ENCODE peak calls at places on chromosome 15, in five cellular contexts. Q, Y, M, D and S are unnamed samples.

GRCh38 chr15:41024141-41024540 is 70.9 kb downstream of the CHAC1 start:
- DNase-seq in Q (no peak), Y (peak; percentile 66), M (no peak), D (no peak), S (peak; percentile 89)

GRCh38 chr15:53625962-53626845 is 133.3 kb downstream of the WDR72 start:
- DNase-seq in Q (peak; percentile 68), Y (no peak), M (no peak), D (no peak), S (no peak)

GRCh38 chr15:96746621-96747155 is 416.2 kb downstream of the NR2F2 start:
- DNase-seq in Q (peak; percentile 87), Y (no peak), M (peak; percentile 83), D (no peak), S (no peak)

GRCh38 chr15:95247068-95247984 is 1016.0 kb downstream of the MCTP2 start:
- DNase-seq in Q (no peak), Y (peak; percentile 96), M (peak; percentile 49), D (no peak), S (peak; percentile 94)

GRCh38 chr15:33656090-33656670 is 312.1 kb upstream of the CHRM5 start:
- DNase-seq in Q (no peak), Y (no peak), M (no peak), D (no peak), S (no peak)

GRCh38 chr15:41233367-41233771 is 2.3 kb downstream of the CHP1 start:
- DNase-seq in Q (no peak), Y (peak; percentile 86), M (no peak), D (no peak), S (peak; percentile 81)

GRCh38 chr15:72222433-72222832 is 8.6 kb downstream of the PKM start:
- DNase-seq in Q (no peak), Y (peak; percentile 37), M (no peak), D (peak; percentile 52), S (no peak)

GRCh38 chr15:82129769-82130168 is 84.0 kb upstream of the MEX3B start:
- DNase-seq in Q (no peak), Y (peak; percentile 92), M (no peak), D (no peak), S (peak; percentile 96)

GRCh38 chr15:31275331-31276262 is 51.0 kb upstream of the KLF13 start:
- DNase-seq in Q (peak; percentile 0), Y (no peak), M (no peak), D (no peak), S (no peak)

GRCh38 chr15:84747423-84748273 is 744 bp upstream of the ZNF592 start:
- DNase-seq in Q (peak; percentile 84), Y (peak; percentile 69), M (peak; percentile 73), D (peak; percentile 82), S (peak; percentile 66)

DNA sequence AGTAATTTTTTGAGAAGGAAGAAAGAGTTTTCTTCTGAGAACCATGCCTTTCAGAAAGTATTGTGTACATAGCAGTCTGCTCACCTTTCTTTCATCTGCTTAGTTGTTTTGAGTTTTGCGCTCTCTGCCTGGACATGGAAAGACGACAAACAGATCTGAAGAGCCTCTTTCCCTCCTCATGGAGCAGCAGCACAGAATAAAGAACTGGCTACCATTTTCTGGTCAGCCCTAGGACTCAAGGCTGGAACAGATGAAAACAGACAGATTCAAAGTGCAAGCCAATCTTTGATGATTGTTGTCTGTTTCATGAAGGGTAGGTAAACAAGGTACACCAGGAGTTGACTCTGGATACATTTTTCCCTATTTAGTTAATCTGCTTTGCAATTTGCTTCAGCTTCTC is 34.9 kb upstream of the MINAR1 start:
- DNase-seq in Q (no peak), Y (no peak), M (no peak), D (no peak), S (no peak)
- TF ChIP-seq CTCF in Q (no peak), Y (no peak), M (no peak), D (no peak), S (no peak)

GRCh38 chr15:45606413-45606812 is 19.2 kb downstream of the BLOC1S6 start:
- DNase-seq in Q (no peak), Y (peak; percentile 22), M (no peak), D (no peak), S (no peak)

GRCh38 chr15:45616901-45617323 is 17.9 kb upstream of the SQOR start:
- DNase-seq in Q (no peak), Y (peak; percentile 33), M (no peak), D (no peak), S (no peak)

GRCh38 chr15:45606841-45607240 is 19.7 kb downstream of the BLOC1S6 start:
- DNase-seq in Q (no peak), Y (no peak), M (no peak), D (no peak), S (no peak)

GRCh38 chr15:45612790-45613415 is 21.9 kb upstream of the SQOR start:
- DNase-seq in Q (no peak), Y (peak; percentile 65), M (no peak), D (no peak), S (peak; percentile 80)

DNA sequence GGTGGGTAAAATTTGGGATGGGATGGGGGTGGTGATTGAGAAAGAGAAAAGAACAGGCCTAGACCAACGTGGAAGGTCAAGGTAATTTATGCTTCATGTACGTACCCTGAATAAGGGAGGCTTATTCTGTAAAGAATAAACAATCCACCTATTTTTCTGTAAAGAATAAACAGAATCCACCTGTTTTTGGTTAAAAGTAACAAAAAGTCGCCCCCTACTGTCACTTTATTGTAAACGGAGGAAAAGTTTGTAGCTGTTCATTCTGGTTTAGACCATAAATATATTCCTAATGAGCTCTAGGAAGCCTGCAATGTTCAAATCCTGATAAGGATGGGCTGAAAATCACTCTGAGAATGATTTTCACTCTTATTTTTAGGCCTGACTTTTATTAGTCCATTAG is 23.5 kb upstream of the SQOR start:
- DNase-seq in Q (peak; percentile 33), Y (peak; percentile 42), M (peak; percentile 40), D (no peak), S (peak; percentile 49)
- TF ChIP-seq CTCF in Q (peak; percentile 60), Y (peak; percentile 54), M (peak; percentile 62), D (peak; percentile 44), S (peak; percentile 48)

DNA sequence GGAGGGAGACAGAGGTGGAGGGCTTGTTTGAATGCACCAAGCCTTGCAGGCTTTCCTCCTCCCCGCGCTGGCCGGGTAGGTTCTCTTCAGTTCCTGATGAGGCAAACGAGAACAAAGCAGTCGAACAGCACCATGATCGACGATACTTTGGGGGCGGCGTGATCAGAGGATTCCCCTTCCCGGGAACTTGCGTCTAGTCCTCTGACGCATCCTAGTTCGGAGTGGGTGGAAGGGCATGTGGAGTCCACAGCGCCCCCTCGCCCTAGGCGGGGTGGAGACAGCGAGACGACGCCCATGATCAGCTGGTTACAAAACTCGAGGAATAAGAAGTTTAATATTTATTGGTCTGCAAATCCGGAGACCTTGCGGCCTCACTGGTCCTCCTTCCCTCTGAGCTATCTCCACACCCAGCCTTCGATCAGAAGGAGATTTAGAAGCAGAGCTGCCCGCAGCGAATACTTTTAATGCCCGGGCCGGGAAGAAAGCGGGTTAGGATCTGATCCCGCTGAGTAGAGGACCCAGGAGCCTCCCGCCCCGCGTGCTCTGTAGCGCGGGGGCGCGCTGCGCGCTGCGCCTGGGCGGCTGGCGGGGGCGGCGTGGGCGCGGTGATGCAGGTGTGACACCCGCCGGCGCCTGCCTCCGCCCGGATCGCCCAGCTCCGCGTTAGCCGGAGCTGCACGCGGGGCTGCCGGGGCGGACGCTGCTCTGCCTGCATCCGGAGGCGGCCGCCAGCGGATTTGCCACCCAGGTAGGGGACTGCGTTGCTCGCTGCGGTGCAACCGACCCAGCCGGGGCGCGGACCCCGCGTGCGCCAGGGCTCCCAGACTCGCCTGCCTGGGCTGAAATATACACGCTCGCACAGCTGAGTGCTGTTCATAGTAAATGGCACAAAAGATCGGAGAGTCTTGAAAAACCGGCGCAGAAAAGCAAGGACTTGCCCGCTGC is at the start of gene SV2B:
- DNase-seq in Q (peak; percentile 83), Y (peak; percentile 58), M (peak; percentile 63), D (peak; percentile 47), S (peak; percentile 24)
- TF ChIP-seq CTCF in Q (peak; percentile 44), Y (peak; percentile 12), M (peak; percentile 54), D (no peak), S (peak; percentile 15)

GRCh38 chr15:26866298-26867198 is at the start of gene GABRA5:
- DNase-seq in Q (peak; percentile 86), Y (no peak), M (no peak), D (no peak), S (peak; percentile 35)
- TF ChIP-seq CTCF in Q (peak; percentile 60), Y (no peak), M (no peak), D (no peak), S (no peak)

DNA sequence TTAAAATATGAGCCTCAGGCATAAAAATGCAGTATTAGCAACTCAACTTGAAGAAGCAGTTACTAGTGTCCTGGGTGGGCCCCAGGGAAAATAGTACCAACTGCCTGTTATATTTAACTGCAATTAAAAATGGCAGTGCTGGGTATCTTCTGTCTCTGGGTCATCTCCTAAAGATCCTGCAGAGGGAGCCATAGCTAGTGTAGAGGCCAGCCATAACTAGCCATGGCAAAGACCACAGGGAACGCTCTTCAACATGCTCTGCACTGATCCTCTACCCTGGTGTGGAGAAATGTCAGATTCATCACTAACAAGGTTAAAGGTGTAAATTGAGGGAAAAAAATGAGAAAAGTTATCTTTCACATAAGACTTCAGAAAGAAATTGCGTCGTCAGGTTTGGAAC is 181.3 kb downstream of the SNRPN start:
- DNase-seq in Q (peak; percentile 57), Y (peak; percentile 11), M (peak; percentile 12), D (no peak), S (peak; percentile 42)
- TF ChIP-seq CTCF in Q (peak; percentile 60), Y (peak; percentile 31), M (peak; percentile 41), D (peak; percentile 27), S (peak; percentile 47)

GRCh38 chr15:86138798-86139197 is 59.1 kb downstream of the AGBL1 start:
- DNase-seq in Q (no peak), Y (no peak), M (no peak), D (no peak), S (no peak)

GRCh38 chr15:86135030-86135429 is 55.4 kb downstream of the AGBL1 start:
- DNase-seq in Q (no peak), Y (no peak), M (no peak), D (no peak), S (no peak)

DNA sequence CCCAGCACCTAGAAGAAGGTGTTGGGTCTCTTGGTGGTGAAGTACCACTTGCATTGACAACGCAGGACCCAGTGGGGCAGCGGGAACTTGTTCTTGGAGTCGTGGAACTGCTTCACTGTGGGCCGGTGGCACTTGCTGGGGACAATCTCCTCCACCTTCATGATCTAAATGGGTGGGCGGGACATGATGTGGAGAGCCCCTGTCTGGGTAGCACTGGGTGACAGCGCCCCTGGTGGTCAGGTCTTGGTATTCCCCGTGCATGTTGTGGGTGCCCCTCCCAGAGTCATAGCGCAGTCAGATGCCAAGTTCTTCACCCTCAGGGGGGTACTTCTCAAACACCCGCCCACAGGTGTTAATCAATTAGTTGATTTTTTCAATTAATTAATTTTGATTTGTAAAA is 60.2 kb downstream of the AGBL1 start:
- DNase-seq in Q (peak; percentile 9), Y (no peak), M (peak; percentile 19), D (no peak), S (no peak)
- TF ChIP-seq CTCF in Q (peak; percentile 56), Y (no peak), M (peak; percentile 46), D (peak; percentile 5), S (peak; percentile 8)